ENCODE peak calls at places on chromosomes 7 and 10, in four cellular contexts. M is neural crest cell, C is NCI-H2081 treated with DMSO at 0.1 percent for 48 hours, A is GM23338. T is an unnamed sample.

GRCh38 chr10:119423911-119424590 is 118.5 kb downstream of the RGS10 start:
- DNase-seq in C (no peak), A (no peak), M (no peak), T (no peak)

GRCh38 chr7:52838981-52839411 is 196.4 kb upstream of the POM121L12 start:
- DNase-seq in A (no peak), C (no peak), M (no peak), T (no peak)

GRCh38 chr7:125316451-125316850 is 386.8 kb upstream of the POT1 start:
- DNase-seq in C (no peak), A (peak; percentile 87), M (no peak), T (no peak)

GRCh38 chr7:73830872-73831655 is at the start of gene CLDN4:
- DNase-seq in A (peak; percentile 84), C (no peak), M (no peak), T (no peak)

GRCh38 chr10:62352356-62352963 is 21.7 kb upstream of the ZNF365 start:
- DNase-seq in A (no peak), M (no peak), C (no peak), T (no peak)

GRCh38 chr7:122014697-122015096 is 129.4 kb downstream of the AASS start:
- DNase-seq in M (no peak), C (no peak), A (no peak), T (no peak)

GRCh38 chr7:99106411-99106810 is 37.5 kb downstream of the SMURF1 start:
- DNase-seq in A (peak; percentile 59), C (no peak), M (no peak), T (no peak)

GRCh38 chr7:137771679-137772078 is 75.1 kb downstream of the DGKI start:
- DNase-seq in A (no peak), M (no peak), C (no peak), T (no peak)

GRCh38 chr7:92765725-92766124 is 70.6 kb downstream of the CDK6 start:
- DNase-seq in A (no peak), M (no peak), C (no peak), T (no peak)

GRCh38 chr7:151897201-151897711 is 20.3 kb upstream of the PRKAG2 start:
- DNase-seq in A (peak; percentile 63), C (no peak), M (no peak), T (no peak)

GRCh38 chr10:124736491-124737136 is 7.6 kb downstream of the FAM53B start:
- DNase-seq in M (no peak), A (no peak), C (no peak), T (no peak)

T was measured in T-helper 9 cell.